ENCODE peak calls at places on chromosome 3, in four cellular contexts. One of them, this sample, is unnamed.

GRCh38 chr3:184583345-184584000 is 21.9 kb downstream of the EPHB3 start:
- DNase-seq in SK-N-SH: peak; percentile 71
- DNase-seq in K562: no peak
- DNase-seq in HepG2: no peak
- DNase-seq in this sample: no peak

GRCh38 chr3:155233213-155233612 is 60.3 kb downstream of the STRIT1 start:
- DNase-seq in SK-N-SH: peak; percentile 23
- DNase-seq in K562: peak; percentile 16
- DNase-seq in HepG2: no peak
- DNase-seq in this sample: no peak

GRCh38 chr3:75171632-75172230 is 492.4 kb upstream of the FRG2C start:
- DNase-seq in SK-N-SH: no peak
- DNase-seq in K562: no peak
- DNase-seq in HepG2: no peak
- DNase-seq in this sample: no peak

GRCh38 chr3:76065975-76066374 is 280.6 kb upstream of the ZNF717 start:
- DNase-seq in SK-N-SH: no peak
- DNase-seq in K562: no peak
- DNase-seq in HepG2: no peak
- DNase-seq in this sample: no peak

GRCh38 chr3:44926172-44926571 is 49.8 kb downstream of the ZDHHC3 start:
- DNase-seq in SK-N-SH: no peak
- DNase-seq in K562: no peak
- DNase-seq in HepG2: no peak
- DNase-seq in this sample: no peak

GRCh38 chr3:28777806-28778475 is 429.3 kb upstream of the AZI2 start:
- DNase-seq in SK-N-SH: no peak
- DNase-seq in K562: no peak
- DNase-seq in HepG2: no peak
- DNase-seq in this sample: no peak

GRCh38 chr3:128060473-128061381 is 8.5 kb downstream of the SEC61A1 start:
- DNase-seq in SK-N-SH: no peak
- DNase-seq in K562: no peak
- DNase-seq in HepG2: no peak
- DNase-seq in this sample: no peak

GRCh38 chr3:12340506-12340905 is 51.6 kb downstream of the PPARG start:
- DNase-seq in SK-N-SH: no peak
- DNase-seq in K562: no peak
- DNase-seq in HepG2: no peak
- DNase-seq in this sample: no peak

GRCh38 chr3:187997490-187997889 is 156.5 kb upstream of the LPP start:
- DNase-seq in SK-N-SH: no peak
- DNase-seq in K562: no peak
- DNase-seq in HepG2: no peak
- DNase-seq in this sample: no peak

GRCh38 chr3:126983653-126984390 is 907 bp downstream of the PLXNA1 start:
- DNase-seq in SK-N-SH: peak; percentile 78
- DNase-seq in K562: peak; percentile 49
- DNase-seq in HepG2: no peak
- DNase-seq in this sample: no peak

GRCh38 chr3:31568649-31569048 is 35.9 kb downstream of the STT3B start:
- DNase-seq in SK-N-SH: no peak
- DNase-seq in K562: no peak
- DNase-seq in HepG2: no peak
- DNase-seq in this sample: no peak

GRCh38 chr3:98691897-98692296 is 71.2 kb upstream of the ST3GAL6 start:
- DNase-seq in SK-N-SH: no peak
- DNase-seq in K562: no peak
- DNase-seq in HepG2: no peak
- DNase-seq in this sample: no peak

GRCh38 chr3:40885423-40885822 is 313.9 kb upstream of the CTNNB1 start:
- DNase-seq in SK-N-SH: no peak
- DNase-seq in K562: no peak
- DNase-seq in HepG2: no peak
- DNase-seq in this sample: no peak

GRCh38 chr3:150798122-150798618 is 35.2 kb upstream of the SIAH2 start:
- DNase-seq in SK-N-SH: no peak
- DNase-seq in K562: no peak
- DNase-seq in HepG2: peak; percentile 49
- DNase-seq in this sample: no peak

GRCh38 chr3:126965526-126966080 is 17.3 kb upstream of the PLXNA1 start:
- DNase-seq in SK-N-SH: no peak
- DNase-seq in K562: no peak
- DNase-seq in HepG2: no peak
- DNase-seq in this sample: no peak

GRCh38 chr3:33131328-33132018 is 17.7 kb downstream of the CRTAP start:
- DNase-seq in SK-N-SH: peak; percentile 71
- DNase-seq in K562: peak; percentile 75
- DNase-seq in HepG2: peak; percentile 66
- DNase-seq in this sample: peak; percentile 44

DNA sequence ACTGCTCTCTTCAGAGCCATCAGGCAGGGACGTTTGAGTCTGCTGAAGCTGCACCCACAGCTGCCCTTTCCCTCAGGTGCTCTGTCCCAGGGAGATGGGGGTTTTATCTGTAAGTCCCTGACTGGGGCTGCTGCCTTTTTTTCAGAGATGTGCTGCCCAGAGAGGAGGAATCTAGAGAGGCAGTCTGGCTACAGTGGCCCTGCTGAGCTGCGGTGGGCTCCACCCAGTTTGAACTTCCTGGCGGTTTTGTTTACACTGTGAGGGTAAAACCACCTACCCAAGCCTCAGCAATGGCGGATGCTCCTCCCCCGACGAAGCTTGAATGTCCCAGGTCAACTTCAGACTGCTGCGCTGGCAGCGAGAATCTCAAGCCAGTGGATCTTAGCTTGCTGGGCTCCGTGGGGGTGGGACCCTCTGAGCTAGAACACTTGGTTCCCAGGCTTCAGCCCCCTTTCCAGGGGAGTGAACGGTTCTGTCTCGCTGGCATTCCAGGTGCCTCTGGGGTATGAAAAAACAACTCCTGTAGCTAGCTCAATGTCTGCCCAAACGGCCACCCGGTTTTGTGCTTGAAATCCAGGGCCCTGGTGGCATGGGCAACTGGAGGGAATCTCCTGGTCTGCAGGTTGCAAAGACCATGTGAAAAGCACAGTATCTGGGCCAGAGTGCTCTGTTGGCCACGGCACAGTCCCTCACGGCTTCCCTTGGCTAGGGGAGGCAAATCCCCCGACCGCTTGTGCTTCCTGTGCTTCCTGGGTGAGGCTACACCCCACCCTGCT is 21.1 kb upstream of the ST6GAL1 start:
- DNase-seq in SK-N-SH: no peak
- DNase-seq in K562: peak; percentile 52
- DNase-seq in HepG2: peak; percentile 37
- DNase-seq in this sample: no peak
- H3K4me2 ChIP-seq in SK-N-SH: no peak overlapping the region
- H3K4me2 ChIP-seq in K562: peak overlapping the region; percentile 79
- H3K4me2 ChIP-seq in HepG2: peak overlapping the region; percentile 51
- H3K4me2 ChIP-seq in this sample: no peak overlapping the region

DNA sequence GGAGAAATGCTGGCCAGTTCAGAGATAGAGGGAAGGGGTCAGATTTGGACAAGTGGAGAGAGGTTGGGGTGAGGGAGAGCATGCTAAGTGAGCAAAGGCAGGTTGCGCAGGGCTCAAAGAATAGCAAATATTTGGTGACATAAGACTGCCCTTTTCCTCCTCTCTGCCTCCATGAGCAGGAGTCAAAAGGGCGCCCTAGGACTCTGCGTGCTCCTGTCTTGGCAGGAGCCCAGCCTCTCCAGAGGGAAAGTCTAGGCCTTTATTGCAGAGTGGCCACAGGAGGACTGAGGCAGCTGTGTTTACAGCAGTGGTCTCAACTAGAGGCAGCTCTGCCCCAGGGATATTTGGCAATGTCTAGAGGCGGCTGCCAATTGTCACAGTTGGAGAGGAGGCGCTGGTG is 165.6 kb downstream of the FAM43A start:
- DNase-seq in SK-N-SH: no peak
- DNase-seq in K562: no peak
- DNase-seq in HepG2: no peak
- DNase-seq in this sample: no peak
- TF ChIP-seq ELF1 in SK-N-SH: no peak
- TF ChIP-seq ELF1 in K562: no peak
- TF ChIP-seq ELF1 in HepG2: no peak
- TF ChIP-seq ELF1 in this sample: no peak

DNA sequence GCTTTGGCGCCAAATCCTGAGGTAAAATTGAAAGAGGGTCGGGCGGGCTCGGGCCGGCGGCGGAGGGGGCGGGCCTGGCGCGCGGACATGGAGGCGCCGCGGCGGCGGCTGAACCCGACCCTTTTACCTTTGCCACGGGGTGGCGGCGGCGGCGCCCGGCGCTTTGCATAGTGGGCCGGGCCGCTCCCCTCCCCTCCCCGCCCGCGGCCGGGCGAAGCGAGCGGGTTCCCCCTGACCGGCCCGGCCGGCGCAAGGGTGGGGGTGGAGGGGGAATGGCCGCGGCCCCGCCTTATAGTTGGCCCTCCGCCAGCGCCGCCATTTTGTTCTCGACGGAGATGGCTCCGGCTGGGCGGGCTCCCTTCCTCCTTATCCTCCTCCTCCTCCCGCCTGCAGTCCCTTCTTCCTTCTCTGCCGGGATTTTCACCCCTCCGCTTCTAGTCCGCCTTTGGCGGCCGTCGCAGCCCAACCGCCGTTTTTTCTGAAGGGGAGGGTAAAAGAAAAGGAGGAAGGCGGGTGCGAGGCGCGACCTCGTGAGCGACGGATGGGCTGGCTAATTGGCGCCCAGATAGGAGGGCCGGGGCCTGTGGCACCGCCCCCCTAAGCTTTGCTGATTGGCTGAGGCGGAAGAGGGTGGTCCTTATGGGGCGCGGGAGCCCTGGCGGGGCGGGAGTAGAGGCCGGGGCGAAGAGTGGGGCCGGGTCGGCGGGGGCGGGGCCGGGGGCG is 664 bp downstream of the NR2C2 start:
- DNase-seq in SK-N-SH: peak; percentile 99
- DNase-seq in K562: peak; percentile 100
- DNase-seq in HepG2: peak; percentile 89
- DNase-seq in this sample: peak; percentile 92
- H3K4me2 ChIP-seq in SK-N-SH: peak overlapping the region; percentile 94
- H3K4me2 ChIP-seq in K562: peak overlapping the region; percentile 99
- H3K4me2 ChIP-seq in HepG2: no peak overlapping the region
- H3K4me2 ChIP-seq in this sample: peak overlapping the region; percentile 81

GRCh38 chr3:37858742-37859141 is 2.9 kb upstream of the CTDSPL start:
- DNase-seq in SK-N-SH: no peak
- DNase-seq in K562: no peak
- DNase-seq in HepG2: no peak
- DNase-seq in this sample: no peak

GRCh38 chr3:37853691-37854413 is 7.8 kb upstream of the CTDSPL start:
- DNase-seq in SK-N-SH: no peak
- DNase-seq in K562: no peak
- DNase-seq in HepG2: no peak
- DNase-seq in this sample: no peak

GRCh38 chr3:37856381-37856780 is 5.3 kb upstream of the CTDSPL start:
- DNase-seq in SK-N-SH: no peak
- DNase-seq in K562: no peak
- DNase-seq in HepG2: no peak
- DNase-seq in this sample: no peak

GRCh38 chr3:37852771-37853170 is 8.9 kb upstream of the CTDSPL start:
- DNase-seq in SK-N-SH: no peak
- DNase-seq in K562: no peak
- DNase-seq in HepG2: no peak
- DNase-seq in this sample: no peak

DNA sequence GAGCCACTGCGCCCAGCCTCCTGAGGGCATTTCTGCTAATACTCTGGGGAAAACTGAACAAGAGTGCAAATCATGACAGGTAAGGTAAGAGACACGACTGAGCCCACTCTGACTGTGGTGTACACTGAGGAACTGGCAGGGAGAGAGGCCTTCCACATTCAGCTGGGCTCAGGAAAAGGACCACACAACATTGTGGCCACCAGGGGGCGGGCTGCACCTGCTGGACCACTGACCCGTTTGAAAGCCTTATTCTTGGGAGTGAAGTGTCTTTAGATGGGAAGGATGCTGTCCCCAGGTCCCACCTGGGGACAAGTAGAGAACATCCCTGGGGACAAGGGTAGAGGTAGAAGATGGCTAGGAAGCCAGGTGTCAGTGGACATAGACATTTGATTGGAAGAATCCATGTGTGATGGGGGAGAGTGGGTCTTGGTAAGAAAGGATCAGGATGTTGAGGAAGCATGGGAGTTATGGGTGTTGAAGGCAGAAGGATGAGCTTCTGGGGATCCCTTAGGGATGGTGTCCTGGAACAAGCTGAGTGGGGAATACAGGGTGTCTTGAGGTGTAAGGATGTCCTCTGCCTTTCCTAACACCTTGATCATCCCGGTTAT is 6.2 kb upstream of the CTDSPL start:
- DNase-seq in SK-N-SH: peak; percentile 79
- DNase-seq in K562: peak; percentile 80
- DNase-seq in HepG2: peak; percentile 53
- DNase-seq in this sample: peak; percentile 41
- TF ChIP-seq ELF1 in SK-N-SH: no peak
- TF ChIP-seq ELF1 in K562: no peak
- TF ChIP-seq ELF1 in HepG2: no peak
- TF ChIP-seq ELF1 in this sample: no peak

DNA sequence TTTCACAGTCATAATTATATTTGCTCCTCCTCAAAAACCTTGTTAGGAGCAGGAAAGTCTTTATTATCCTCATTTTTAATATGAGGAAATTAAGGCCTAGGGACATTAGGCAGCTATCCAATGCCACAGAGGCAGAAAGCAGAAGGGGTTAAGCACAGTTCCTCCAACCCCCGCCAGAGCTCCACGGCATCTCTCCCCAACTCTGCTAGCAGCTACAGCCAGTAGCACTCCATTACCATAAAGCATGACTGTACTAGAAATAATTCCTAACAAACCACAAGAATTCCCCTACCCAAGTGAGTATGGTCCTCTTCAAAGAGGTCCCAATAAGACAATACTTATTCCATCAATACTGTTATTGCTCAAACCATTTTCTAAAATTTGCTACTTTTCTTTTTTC is 9.8 kb downstream of the HEG1 start:
- DNase-seq in SK-N-SH: no peak
- DNase-seq in K562: no peak
- DNase-seq in HepG2: no peak
- DNase-seq in this sample: no peak
- H3K4me2 ChIP-seq in SK-N-SH: peak overlapping the region; percentile 51
- H3K4me2 ChIP-seq in K562: no peak overlapping the region
- H3K4me2 ChIP-seq in HepG2: no peak overlapping the region
- H3K4me2 ChIP-seq in this sample: no peak overlapping the region

GRCh38 chr3:114745322-114746240 is 401.5 kb downstream of the ZBTB20 start:
- DNase-seq in SK-N-SH: no peak
- DNase-seq in K562: no peak
- DNase-seq in HepG2: peak; percentile 91
- DNase-seq in this sample: peak; percentile 89
- TF ChIP-seq ELF1 in SK-N-SH: no peak
- TF ChIP-seq ELF1 in K562: no peak
- TF ChIP-seq ELF1 in HepG2: no peak
- TF ChIP-seq ELF1 in this sample: no peak